ENCODE peak calls at places on chromosome 20, in seven cellular contexts. N is dorsolateral prefrontal cortex, U is kidney epithelial cell, P is DND-41, X is mucosa of descending colon, D is GM23338, Z is AG04450. A is an unnamed sample.

GRCh38 chr20:61584851-61585250 is 332.8 kb downstream of the CDH4 start:
- DNase-seq in U (no peak), N (no peak), D (no peak), X (no peak), P (no peak), Z (no peak), A (no peak)

GRCh38 chr20:17854307-17854903 is 114.2 kb downstream of the SNX5 start:
- DNase-seq in U (no peak), P (no peak), X (peak), N (peak), Z (no peak), D (peak), A (no peak)

GRCh38 chr20:37381621-37382538 is 35.9 kb downstream of the SRC start:
- DNase-seq in Z (no peak), P (no peak), N (no peak), X (no peak), D (no peak), U (no peak), A (no peak)

GRCh38 chr20:37142708-37143107 is 36.4 kb upstream of the RPN2 start:
- DNase-seq in Z (no peak), P (no peak), D (no peak), N (no peak), U (peak), X (no peak), A (no peak)

GRCh38 chr20:458766-459165 is 3.6 kb downstream of the TBC1D20 start:
- DNase-seq in D (no peak), P (no peak), X (no peak), U (no peak), N (no peak), Z (no peak), A (no peak)

GRCh38 chr20:37395921-37396519 is 50.1 kb downstream of the SRC start:
- DNase-seq in X (no peak), U (no peak), N (no peak), D (peak), Z (no peak), P (no peak), A (no peak)

GRCh38 chr20:3924304-3925112 is 35.3 kb downstream of the PANK2 start:
- DNase-seq in P (no peak), U (no peak), D (no peak), Z (no peak), N (no peak), X (no peak), A (no peak)

GRCh38 chr20:61941721-61942405 is 123.8 kb downstream of the TAF4 start:
- DNase-seq in Z (no peak), U (no peak), N (peak), D (no peak), P (no peak), X (no peak), A (no peak)

GRCh38 chr20:22763257-22763906 is 179.0 kb upstream of the FOXA2 start:
- DNase-seq in X (no peak), P (no peak), Z (no peak), N (no peak), D (no peak), U (no peak), A (no peak)

GRCh38 chr20:36666181-36666740 is 20.3 kb upstream of the SLA2 start:
- DNase-seq in N (no peak), P (no peak), U (no peak), X (peak), Z (no peak), D (no peak), A (peak)

GRCh38 chr20:2820084-2820895 is 4.1 kb downstream of the TMEM239 start:
- DNase-seq in P (peak), N (no peak), X (no peak), Z (no peak), U (no peak), D (peak), A (peak)

GRCh38 chr20:38827770-38828281 is 22.3 kb downstream of the PPP1R16B start:
- DNase-seq in N (no peak), X (no peak), U (no peak), D (no peak), P (no peak), Z (no peak), A (no peak)

GRCh38 chr20:564195-564594 is 20.6 kb upstream of the CSNK2A1 start:
- DNase-seq in D (no peak), X (no peak), P (no peak), N (no peak), U (no peak), Z (no peak), A (no peak)

GRCh38 chr20:38842017-38842416 is 36.5 kb downstream of the PPP1R16B start:
- DNase-seq in Z (no peak), P (no peak), X (no peak), D (no peak), U (no peak), N (no peak), A (no peak)

GRCh38 chr20:38806855-38807655 is 1.6 kb downstream of the PPP1R16B start:
- DNase-seq in Z (no peak), N (peak), P (no peak), U (no peak), D (peak), X (peak), A (no peak)

GRCh38 chr20:32945710-32946221 is 58.5 kb downstream of the SUN5 start:
- DNase-seq in Z (peak), P (no peak), X (no peak), D (peak), N (no peak), U (peak), A (peak)

GRCh38 chr20:45432294-45432693 is 16.4 kb downstream of the PIGT start:
- DNase-seq in U (no peak), P (peak), Z (no peak), N (no peak), D (no peak), X (no peak), A (no peak)

GRCh38 chr20:38937000-38937399 is 10.8 kb downstream of the FAM83D start:
- DNase-seq in D (no peak), U (no peak), P (no peak), N (no peak), Z (no peak), X (no peak), A (no peak)

GRCh38 chr20:14657231-14657630 is 319.8 kb upstream of the FLRT3 start:
- DNase-seq in P (no peak), N (no peak), X (no peak), D (no peak), Z (no peak), U (no peak), A (no peak)

GRCh38 chr20:31497838-31498540 is 16.3 kb upstream of the HM13 start:
- DNase-seq in X (no peak), N (no peak), Z (no peak), U (no peak), D (peak), P (no peak), A (peak)

GRCh38 chr20:17696287-17696686 is 3.5 kb upstream of the BANF2 start:
- DNase-seq in N (no peak), Z (no peak), D (no peak), U (no peak), P (no peak), X (no peak), A (no peak)

GRCh38 chr20:38649275-38649891 is 47.8 kb downstream of the ARHGAP40 start:
- DNase-seq in U (no peak), X (peak), Z (no peak), N (peak), P (peak), D (peak), A (no peak)

GRCh38 chr20:62063601-62063980 is 2.1 kb downstream of the TAF4 start:
- DNase-seq in Z (no peak), D (peak), P (no peak), N (peak), U (no peak), X (peak), A (no peak)

GRCh38 chr20:45044084-45044573 is 56.8 kb downstream of the KCNS1 start:
- DNase-seq in D (peak), Z (peak), P (peak), N (no peak), U (peak), X (peak), A (peak)

GRCh38 chr20:20009784-20010253 is 7.3 kb upstream of the NAA20 start:
- DNase-seq in D (peak), N (no peak), U (no peak), Z (no peak), P (no peak), X (no peak), A (no peak)

GRCh38 chr20:4684837-4685413 is 36.8 kb upstream of the PRND start:
- DNase-seq in U (no peak), N (no peak), D (no peak), Z (peak), P (no peak), X (no peak), A (no peak)

GRCh38 chr20:35901678-35902544 is 52.4 kb downstream of the SCAND1 start:
- DNase-seq in N (no peak), Z (peak), U (peak), X (no peak), P (no peak), D (no peak), A (peak)

GRCh38 chr20:47496118-47496517 is 5.6 kb upstream of the NCOA3 start:
- DNase-seq in Z (no peak), U (no peak), P (no peak), N (no peak), X (no peak), D (no peak), A (no peak)

GRCh38 chr20:47501117-47501482 is 587 bp upstream of the NCOA3 start:
- DNase-seq in Z (no peak), U (no peak), P (no peak), X (no peak), N (no peak), D (no peak), A (no peak)

GRCh38 chr20:47500554-47500953 is 1.1 kb upstream of the NCOA3 start:
- DNase-seq in N (no peak), U (no peak), X (no peak), P (no peak), Z (no peak), D (no peak), A (no peak)

GRCh38 chr20:47499053-47499452 is 2.6 kb upstream of the NCOA3 start:
- DNase-seq in U (no peak), P (no peak), Z (no peak), N (no peak), X (no peak), D (no peak), A (no peak)

DNA sequence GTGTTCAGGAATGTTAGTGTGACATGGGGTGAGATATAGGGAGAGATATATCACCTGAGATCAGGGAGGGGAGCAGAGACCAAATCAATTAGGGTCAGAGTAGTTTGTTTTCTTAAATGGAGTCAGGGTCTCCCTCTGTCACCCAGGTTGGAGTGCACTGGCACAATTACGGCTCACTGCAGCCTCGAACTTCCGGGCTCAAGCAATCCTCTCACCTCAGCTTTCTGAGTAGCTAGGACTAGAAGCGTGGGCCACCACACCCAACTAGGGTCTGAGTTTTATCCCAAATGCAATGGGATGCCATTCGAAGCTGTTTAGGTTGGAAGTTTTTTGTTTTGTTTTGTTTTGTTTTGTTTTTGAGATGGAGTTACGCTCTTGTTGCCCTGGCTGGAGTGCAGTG is 3.1 kb upstream of the NCOA3 start:
- DNase-seq in P (no peak), X (no peak), D (no peak), Z (no peak), U (no peak), N (no peak), A (no peak)
- H3K4me3 ChIP-seq in P (no peak), X (no peak), D (no peak), Z (no peak), U (no peak), N (no peak), A (no peak)

GRCh38 chr20:63125581-63125892 is 90.4 kb downstream of the YTHDF1 start:
- DNase-seq in N (no peak), X (no peak), Z (no peak), U (no peak), D (no peak), P (no peak), A (no peak)
- TF ChIP-seq CTCF in N (no peak), X (no peak), Z (no peak), U (no peak), D (no peak), P (no peak), A (no peak)

GRCh38 chr20:5821627-5822215 is 71.5 kb downstream of the SHLD1 start:
- DNase-seq in U (no peak), N (no peak), P (no peak), X (no peak), D (no peak), Z (no peak), A (no peak)

GRCh38 chr20:5818346-5818681 is 68.1 kb downstream of the SHLD1 start:
- DNase-seq in N (no peak), Z (no peak), X (no peak), U (no peak), D (no peak), P (no peak), A (no peak)

GRCh38 chr20:5827098-5827853 is 77.1 kb downstream of the SHLD1 start:
- DNase-seq in X (no peak), U (no peak), D (no peak), Z (no peak), N (no peak), P (no peak), A (no peak)

GRCh38 chr20:5825136-5825719 is 75.0 kb downstream of the SHLD1 start:
- DNase-seq in N (no peak), D (peak), X (no peak), U (no peak), P (no peak), Z (no peak), A (no peak)

GRCh38 chr20:5822569-5822968 is 72.4 kb downstream of the SHLD1 start:
- DNase-seq in Z (no peak), D (no peak), U (no peak), P (no peak), X (no peak), N (no peak), A (no peak)
- H3K4me3 ChIP-seq in Z (no peak), D (no peak), U (no peak), P (no peak), X (no peak), N (no peak), A (no peak)

DNA sequence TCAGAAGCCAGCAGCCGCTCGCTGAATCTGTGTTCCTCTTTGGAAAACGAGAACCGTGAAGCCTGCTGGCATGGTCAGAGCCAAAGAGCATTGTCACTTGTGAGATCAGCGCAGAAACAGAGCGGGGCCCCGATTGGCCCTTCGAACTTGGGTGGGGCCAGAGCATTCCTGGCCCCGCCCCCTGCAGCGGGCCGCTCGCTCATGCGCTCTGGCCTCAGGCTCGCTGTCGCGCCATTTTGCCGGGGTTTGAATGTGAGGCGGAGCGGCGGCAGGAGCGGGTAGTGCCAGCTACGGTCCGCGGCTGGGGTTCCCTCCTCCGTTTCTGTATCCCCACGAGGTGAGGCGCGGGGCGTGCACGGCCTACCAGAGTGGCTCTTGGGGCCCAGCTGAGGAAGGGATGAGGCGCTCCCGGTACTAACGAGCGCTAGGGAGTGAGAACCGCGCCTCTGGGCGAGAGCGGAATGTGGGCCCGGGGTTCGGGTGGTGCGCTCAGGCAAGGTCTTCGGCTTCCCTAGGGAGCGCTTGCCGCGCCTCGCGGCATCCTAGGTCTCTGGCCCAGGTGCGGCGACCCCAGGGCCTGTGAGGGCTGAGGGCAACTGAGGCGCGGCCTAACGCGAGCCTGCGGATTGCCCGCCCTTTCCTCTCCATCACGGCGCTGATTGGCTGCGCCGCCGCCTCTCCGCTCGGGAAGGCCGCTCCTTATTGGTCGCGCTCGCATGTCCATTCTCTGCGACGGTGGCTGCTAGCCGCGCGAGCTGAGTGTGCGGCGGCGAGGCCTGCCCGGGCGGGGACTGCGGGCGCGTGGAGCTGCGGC is at the start of gene CSE1L:
- DNase-seq in U (peak), Z (peak), P (peak), X (peak), N (peak), D (peak), A (peak)
- TF ChIP-seq CTCF in U (no peak), Z (peak), P (peak), X (no peak), N (no peak), D (no peak), A (no peak)

GRCh38 chr20:23774081-23774480 is 23.3 kb upstream of the CST1 start:
- DNase-seq in U (no peak), N (no peak), D (no peak), P (no peak), Z (no peak), X (no peak), A (no peak)

GRCh38 chr20:23773127-23773526 is 22.4 kb upstream of the CST1 start:
- DNase-seq in U (no peak), X (no peak), D (no peak), N (no peak), Z (no peak), P (no peak), A (no peak)

GRCh38 chr20:23773579-23773978 is 22.8 kb upstream of the CST1 start:
- DNase-seq in Z (no peak), D (no peak), U (no peak), X (no peak), P (no peak), N (no peak), A (no peak)

GRCh38 chr20:23770384-23770783 is 19.6 kb upstream of the CST1 start:
- DNase-seq in N (no peak), D (no peak), P (no peak), X (no peak), U (no peak), Z (no peak), A (no peak)

GRCh38 chr20:23776067-23776771 is 25.5 kb upstream of the CST1 start:
- DNase-seq in P (no peak), Z (no peak), D (peak), U (no peak), X (no peak), N (no peak), A (no peak)
- H3K4me3 ChIP-seq in P (no peak), Z (no peak), D (peak), U (no peak), X (no peak), N (no peak), A (no peak)

GRCh38 chr20:51042657-51043247 is 19.8 kb upstream of the KCNG1 start:
- DNase-seq in X (no peak), Z (no peak), P (no peak), N (no peak), D (peak), U (no peak), A (no peak)
- TF ChIP-seq CTCF in X (no peak), Z (no peak), P (peak), N (no peak), D (peak), U (peak), A (peak)

DNA sequence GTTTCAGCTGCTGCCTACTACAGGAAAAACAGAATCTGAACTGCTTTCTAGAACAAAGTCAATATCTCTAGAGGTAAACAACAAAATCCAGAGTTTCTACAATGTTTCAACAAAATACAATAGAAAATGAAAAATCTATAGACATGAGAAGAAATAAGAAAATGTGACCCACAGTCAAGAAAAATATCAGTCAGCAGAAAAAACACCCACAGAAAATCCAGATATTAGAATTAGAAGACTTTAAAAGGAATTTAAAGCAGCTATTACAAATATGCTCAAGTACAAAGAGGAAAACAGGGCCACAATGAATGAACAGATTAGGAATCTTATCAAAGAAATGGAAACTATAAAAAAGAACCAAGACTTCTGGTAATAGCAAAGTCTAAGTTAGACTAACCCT is 26.4 kb upstream of the ANKRD60 start:
- DNase-seq in Z (no peak), U (no peak), N (no peak), X (no peak), P (no peak), D (no peak), A (no peak)
- H3K4me3 ChIP-seq in Z (no peak), U (no peak), N (no peak), X (no peak), P (no peak), D (no peak), A (no peak)

DNA sequence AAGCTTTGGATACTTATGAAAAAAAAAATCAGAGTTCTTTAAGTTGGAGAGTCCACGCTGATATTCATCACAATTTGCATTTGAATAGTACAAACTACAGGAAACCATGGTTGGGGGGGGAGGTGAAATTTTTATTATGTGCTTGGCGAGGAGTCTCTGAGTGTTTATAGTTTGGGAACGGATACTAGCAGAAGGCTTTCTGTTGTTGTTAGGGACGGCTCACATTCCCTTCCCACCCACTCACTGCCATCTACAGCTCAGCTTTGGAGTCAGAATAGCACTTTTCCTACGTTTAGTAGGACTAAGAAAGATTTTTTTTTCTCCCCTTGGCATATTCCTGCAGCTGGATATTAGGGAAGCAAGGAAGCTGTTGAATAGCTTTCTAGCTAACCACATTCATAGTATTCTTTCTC is 235.0 kb upstream of the ZNF217 start:
- DNase-seq in D (peak), P (peak), X (peak), N (no peak), Z (peak), U (peak), A (peak)
- TF ChIP-seq CTCF in D (peak), P (peak), X (no peak), N (no peak), Z (peak), U (peak), A (peak)

A was measured in AG04449.